ENCODE peak calls at places on chromosomes 6 and 20, in four cellular contexts. One of them, this sample, is unnamed.

GRCh38 chr6:110878751-110879539 is 4.4 kb downstream of the AMD1 start:
- DNase-seq in NCI-H345: no peak
- DNase-seq in BJ: no peak
- DNase-seq in NCI-H1436: no peak
- DNase-seq in this sample: peak; percentile 22

GRCh38 chr6:145977881-145978280 is 13.7 kb upstream of the SHPRH start:
- DNase-seq in NCI-H345: no peak
- DNase-seq in BJ: no peak
- DNase-seq in NCI-H1436: no peak
- DNase-seq in this sample: peak; percentile 8

GRCh38 chr6:142714956-142715355 is 230.0 kb downstream of the HIVEP2 start:
- DNase-seq in NCI-H345: no peak
- DNase-seq in BJ: no peak
- DNase-seq in NCI-H1436: no peak
- DNase-seq in this sample: no peak

GRCh38 chr6:167706313-167707109 is 120.2 kb upstream of the AFDN start:
- DNase-seq in NCI-H345: no peak
- DNase-seq in BJ: no peak
- DNase-seq in NCI-H1436: no peak
- DNase-seq in this sample: no peak

GRCh38 chr6:132695773-132696172 is 18.1 kb downstream of the VNN1 start:
- DNase-seq in NCI-H345: no peak
- DNase-seq in BJ: no peak
- DNase-seq in NCI-H1436: no peak
- DNase-seq in this sample: no peak

GRCh38 chr6:28225056-28225834 is at the start of gene ZSCAN9:
- DNase-seq in NCI-H345: peak; percentile 84
- DNase-seq in BJ: peak; percentile 38
- DNase-seq in NCI-H1436: peak; percentile 70
- DNase-seq in this sample: peak; percentile 95

GRCh38 chr6:3813150-3813780 is 35.9 kb upstream of the FAM50B start:
- DNase-seq in NCI-H345: no peak
- DNase-seq in BJ: no peak
- DNase-seq in NCI-H1436: no peak
- DNase-seq in this sample: no peak

GRCh38 chr6:158708239-158708638 is 58.4 kb downstream of the SYTL3 start:
- DNase-seq in NCI-H345: no peak
- DNase-seq in BJ: no peak
- DNase-seq in NCI-H1436: no peak
- DNase-seq in this sample: no peak

GRCh38 chr6:13908955-13909381 is 15.8 kb upstream of the RNF182 start:
- DNase-seq in NCI-H345: peak; percentile 25
- DNase-seq in BJ: no peak
- DNase-seq in NCI-H1436: peak; percentile 66
- DNase-seq in this sample: peak; percentile 89

GRCh38 chr20:38198238-38198861 is 33.3 kb upstream of the TGM2 start:
- DNase-seq in NCI-H345: no peak
- DNase-seq in BJ: no peak
- DNase-seq in NCI-H1436: no peak
- DNase-seq in this sample: no peak

GRCh38 chr20:5663396-5663795 is 86.8 kb upstream of the SHLD1 start:
- DNase-seq in NCI-H345: no peak
- DNase-seq in BJ: no peak
- DNase-seq in NCI-H1436: no peak
- DNase-seq in this sample: no peak

GRCh38 chr6:127690092-127690491 is 113.1 kb downstream of the C6orf58 start:
- DNase-seq in NCI-H345: no peak
- DNase-seq in BJ: no peak
- DNase-seq in NCI-H1436: no peak
- DNase-seq in this sample: peak; percentile 62